ENCODE peak calls at places on chromosomes 4 and X, in five cellular contexts. X, R, E, T and B are unnamed samples.

GRCh38 chr4:91935217-91935616 is 368.5 kb upstream of the GRID2 start:
- DNase-seq in X (no peak), R (no peak), E (peak), T (no peak), B (peak)

GRCh38 chr4:54526560-54526959 is 131.2 kb upstream of the KIT start:
- DNase-seq in X (no peak), R (no peak), E (no peak), T (no peak), B (no peak)

GRCh38 chrX:130170752-130171445 is 863 bp upstream of the RAB33A start:
- DNase-seq in X (peak), R (peak), E (peak), T (no peak), B (peak)

GRCh38 chr4:106898621-106899230 is 137.4 kb downstream of the DKK2 start:
- DNase-seq in X (peak), R (peak), E (peak), T (peak), B (peak)

GRCh38 chr4:83810428-83810827 is 274.5 kb downstream of the GPAT3 start:
- DNase-seq in X (no peak), R (no peak), E (no peak), T (no peak), B (no peak)

GRCh38 chrX:69155786-69156520 is 9.3 kb downstream of the PJA1 start:
- DNase-seq in X (no peak), R (no peak), E (no peak), T (no peak), B (no peak)

GRCh38 chrX:118254611-118255010 is 91.3 kb upstream of the WDR44 start:
- DNase-seq in X (peak), R (peak), E (no peak), T (peak), B (peak)

GRCh38 chr4:119490335-119490734 is 138.3 kb downstream of the PDE5A start:
- DNase-seq in X (no peak), R (no peak), E (no peak), T (no peak), B (peak)

GRCh38 chrX:143788265-143788664 is 67.7 kb upstream of the SPANXN2 start:
- DNase-seq in X (no peak), R (no peak), E (no peak), T (no peak), B (no peak)

GRCh38 chr4:4693258-4693657 is 151.4 kb upstream of the STX18 start:
- DNase-seq in X (peak), R (no peak), E (no peak), T (no peak), B (peak)

GRCh38 chrX:15956684-15957083 is 102.1 kb upstream of the AP1S2 start:
- DNase-seq in X (no peak), R (no peak), E (no peak), T (no peak), B (peak)

GRCh38 chrX:7139202-7140081 is 8.1 kb upstream of the STS start:
- DNase-seq in X (no peak), R (no peak), E (no peak), T (no peak), B (peak)

GRCh38 chrX:148867596-148867995 is 367.2 kb downstream of the AFF2 start:
- DNase-seq in X (no peak), R (no peak), E (no peak), T (peak), B (no peak)

GRCh38 chr4:55758570-55758969 is 61.0 kb upstream of the EXOC1L start:
- DNase-seq in X (no peak), R (no peak), E (no peak), T (no peak), B (peak)

GRCh38 chr4:3810796-3811485 is 44.8 kb downstream of the ADRA2C start:
- DNase-seq in X (no peak), R (no peak), E (no peak), T (no peak), B (no peak)

GRCh38 chr4:87465739-87466366 is 43.5 kb downstream of the NUDT9 start:
- DNase-seq in X (no peak), R (peak), E (no peak), T (no peak), B (peak)

GRCh38 chr4:16067515-16067914 is 16.3 kb downstream of the PROM1 start:
- DNase-seq in X (no peak), R (no peak), E (no peak), T (no peak), B (no peak)

GRCh38 chrX:152892999-152893605 is 4.8 kb upstream of the ZNF185 start:
- DNase-seq in X (no peak), R (no peak), E (no peak), T (no peak), B (no peak)

GRCh38 chrX:118373538-118373937 is 27.6 kb downstream of the WDR44 start:
- DNase-seq in X (no peak), R (no peak), E (no peak), T (no peak), B (no peak)

GRCh38 chr4:126731062-126731461 is 901.7 kb upstream of the INTU start:
- DNase-seq in X (no peak), R (no peak), E (no peak), T (no peak), B (no peak)

GRCh38 chr4:173013232-173013932 is 155.2 kb upstream of the GALNT7 start:
- DNase-seq in X (peak), R (peak), E (no peak), T (no peak), B (peak)

GRCh38 chr4:16206848-16207247 is 19.4 kb downstream of the TAPT1 start:
- DNase-seq in X (no peak), R (no peak), E (no peak), T (no peak), B (no peak)

GRCh38 chr4:60562353-60562752 is 637.8 kb upstream of the ADGRL3 start:
- DNase-seq in X (no peak), R (no peak), E (no peak), T (no peak), B (no peak)

GRCh38 chrX:3244955-3245354 is 101.5 kb downstream of the MXRA5 start:
- DNase-seq in X (no peak), R (no peak), E (no peak), T (no peak), B (peak)

GRCh38 chrX:17361620-17362019 is 13.4 kb upstream of the NHS start:
- DNase-seq in X (peak), R (no peak), E (peak), T (no peak), B (no peak)